ENCODE peak calls at places on chromosomes 6 and 20, in six cellular contexts. T, J, A, S, K and Y are unnamed samples.

GRCh38 chr20:53597521-53598120 is 4.0 kb upstream of the ZNF217 start:
- DNase-seq in T (no peak), J (peak; percentile 22), A (no peak), S (no peak), K (no peak), Y (no peak)

GRCh38 chr6:169186496-169187169 is 67.0 kb downstream of the THBS2 start:
- DNase-seq in T (no peak), J (no peak), A (no peak), S (no peak), K (peak; percentile 70), Y (no peak)

GRCh38 chr20:30168025-30168799 is 1089.3 kb upstream of the DEFB115 start:
- DNase-seq in T (no peak), J (no peak), A (no peak), S (no peak), K (no peak), Y (no peak)

GRCh38 chr6:34324738-34325444 is 67.6 kb downstream of the NUDT3 start:
- DNase-seq in T (peak; percentile 64), J (no peak), A (no peak), S (peak; percentile 9), K (no peak), Y (no peak)

GRCh38 chr20:50790651-50791277 is 4.1 kb upstream of the BCAS4 start:
- DNase-seq in T (peak; percentile 85), J (peak; percentile 94), A (peak; percentile 82), S (peak; percentile 87), K (peak; percentile 92), Y (peak; percentile 86)

GRCh38 chr20:43798591-43799149 is 71.9 kb upstream of the GTSF1L start:
- DNase-seq in T (no peak), J (no peak), A (no peak), S (no peak), K (no peak), Y (no peak)

GRCh38 chr20:22288957-22289356 is 295.4 kb downstream of the FOXA2 start:
- DNase-seq in T (no peak), J (no peak), A (no peak), S (no peak), K (no peak), Y (no peak)

GRCh38 chr6:134410531-134410930 is 92.6 kb upstream of the SGK1 start:
- DNase-seq in T (no peak), J (no peak), A (no peak), S (no peak), K (no peak), Y (no peak)

GRCh38 chr6:2877057-2877882 is 25.8 kb downstream of the SERPINB9 start:
- DNase-seq in T (peak; percentile 35), J (no peak), A (no peak), S (peak; percentile 52), K (no peak), Y (no peak)

GRCh38 chr20:31689141-31689540 is 33.5 kb downstream of the BCL2L1 start:
- DNase-seq in T (no peak), J (no peak), A (no peak), S (no peak), K (no peak), Y (no peak)

GRCh38 chr6:125014157-125014957 is 52.1 kb downstream of the RNF217 start:
- DNase-seq in T (peak; percentile 85), J (no peak), A (no peak), S (peak; percentile 65), K (no peak), Y (no peak)

GRCh38 chr6:30618270-30618787 is 689 bp downstream of the MRPS18B start:
- DNase-seq in T (no peak), J (peak; percentile 57), A (no peak), S (no peak), K (no peak), Y (no peak)

GRCh38 chr6:43668151-43669028 is 19.2 kb downstream of the MRPS18A start:
- DNase-seq in T (peak; percentile 48), J (peak; percentile 67), A (peak; percentile 56), S (peak; percentile 14), K (no peak), Y (no peak)

GRCh38 chr6:167760979-167761793 is 65.5 kb upstream of the AFDN start:
- DNase-seq in T (peak; percentile 40), J (peak; percentile 47), A (no peak), S (peak; percentile 2), K (no peak), Y (no peak)

GRCh38 chr6:152984387-152984872 is 1.6 kb upstream of the FBXO5 start:
- DNase-seq in T (peak; percentile 17), J (no peak), A (no peak), S (no peak), K (no peak), Y (no peak)

GRCh38 chr20:24978493-24978892 is 14.1 kb downstream of the APMAP start:
- DNase-seq in T (no peak), J (no peak), A (no peak), S (no peak), K (peak; percentile 27), Y (peak; percentile 71)

GRCh38 chr6:5532941-5533340 is 271.6 kb downstream of the FARS2 start:
- DNase-seq in T (no peak), J (no peak), A (no peak), S (no peak), K (no peak), Y (no peak)

GRCh38 chr6:27743787-27744186 is 168.4 kb downstream of the OR2B2 start:
- DNase-seq in T (no peak), J (no peak), A (no peak), S (no peak), K (no peak), Y (no peak)

GRCh38 chr20:50335105-50335504 is 144.5 kb downstream of the CEBPB start:
- DNase-seq in T (peak; percentile 54), J (no peak), A (peak; percentile 68), S (peak; percentile 27), K (no peak), Y (no peak)

GRCh38 chr6:6798430-6798829 is 209.9 kb downstream of the LY86 start:
- DNase-seq in T (no peak), J (no peak), A (no peak), S (no peak), K (no peak), Y (no peak)

GRCh38 chr20:59242714-59243626 is 57.4 kb upstream of the EDN3 start:
- DNase-seq in T (no peak), J (no peak), A (no peak), S (no peak), K (no peak), Y (no peak)

GRCh38 chr6:167401525-167402194 is 76.8 kb downstream of the TTLL2 start:
- DNase-seq in T (no peak), J (peak; percentile 62), A (no peak), S (no peak), K (peak; percentile 83), Y (no peak)

GRCh38 chr6:95846652-95847051 is 169.1 kb upstream of the FUT9 start:
- DNase-seq in T (no peak), J (no peak), A (no peak), S (no peak), K (no peak), Y (no peak)

GRCh38 chr6:68876792-68877493 is 241.9 kb downstream of the ADGRB3 start:
- DNase-seq in T (peak; percentile 0), J (no peak), A (no peak), S (no peak), K (no peak), Y (no peak)

GRCh38 chr6:68343901-68344300 is 291.2 kb upstream of the ADGRB3 start:
- DNase-seq in T (peak; percentile 37), J (no peak), A (no peak), S (peak; percentile 34), K (no peak), Y (peak; percentile 7)

GRCh38 chr6:108946695-108947094 is 98.5 kb downstream of the ARMC2 start:
- DNase-seq in T (peak; percentile 79), J (no peak), A (no peak), S (peak; percentile 13), K (no peak), Y (no peak)

GRCh38 chr6:108944707-108945685 is 96.8 kb downstream of the ARMC2 start:
- DNase-seq in T (peak; percentile 89), J (no peak), A (no peak), S (peak; percentile 79), K (no peak), Y (no peak)

GRCh38 chr6:108945686-108946158 is 97.5 kb downstream of the ARMC2 start:
- DNase-seq in T (peak; percentile 86), J (no peak), A (no peak), S (peak; percentile 35), K (no peak), Y (no peak)

GRCh38 chr6:108948252-108948651 is 100.0 kb downstream of the ARMC2 start:
- DNase-seq in T (no peak), J (no peak), A (no peak), S (peak; percentile 14), K (no peak), Y (peak; percentile 14)

GRCh38 chr6:108947114-108947854 is 99.1 kb downstream of the ARMC2 start:
- DNase-seq in T (peak; percentile 70), J (no peak), A (no peak), S (peak; percentile 89), K (no peak), Y (no peak)
- H3K27ac ChIP-seq in T (peak overlapping the region; percentile 71), J (peak overlapping the region; percentile 81), A (no peak overlapping the region), S (peak overlapping the region; percentile 77), K (peak overlapping the region; percentile 89), Y (peak overlapping the region; percentile 42)

GRCh38 chr20:406200-407096 is 1.7 kb upstream of the RBCK1 start:
- DNase-seq in T (no peak), J (no peak), A (no peak), S (no peak), K (no peak), Y (no peak)
- H3K27ac ChIP-seq in T (no peak overlapping the region), J (peak overlapping the region; percentile 97), A (peak overlapping the region; percentile 86), S (no peak overlapping the region), K (no peak overlapping the region), Y (no peak overlapping the region)

GRCh38 chr6:105501246-105501645 is 98.4 kb upstream of the PREP start:
- DNase-seq in T (no peak), J (no peak), A (no peak), S (no peak), K (no peak), Y (no peak)
- H3K27ac ChIP-seq in T (no peak overlapping the region), J (no peak overlapping the region), A (no peak overlapping the region), S (no peak overlapping the region), K (peak overlapping the region; percentile 78), Y (no peak overlapping the region)

DNA sequence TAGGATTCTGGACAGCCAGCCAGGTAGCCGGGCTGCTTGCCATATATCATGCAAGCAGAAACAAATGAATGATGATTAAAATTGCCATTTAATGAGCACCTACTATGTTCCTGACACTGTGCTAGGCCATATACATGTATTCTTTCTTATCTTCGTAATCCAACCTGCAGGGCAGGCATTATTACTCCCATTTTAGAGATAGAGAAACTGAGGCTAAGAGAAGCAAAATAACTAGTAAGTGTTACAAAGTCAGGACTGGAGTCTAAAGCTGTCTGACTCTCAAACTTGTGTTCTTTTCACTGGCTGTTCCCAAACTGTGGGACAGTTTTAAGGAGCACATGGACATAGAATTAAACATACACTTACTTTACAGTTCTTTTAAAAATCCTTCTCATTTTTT is 2.0 kb downstream of the CD40 start:
- DNase-seq in T (no peak), J (peak; percentile 9), A (no peak), S (no peak), K (no peak), Y (no peak)
- H3K27ac ChIP-seq in T (no peak overlapping the region), J (no peak overlapping the region), A (no peak overlapping the region), S (no peak overlapping the region), K (no peak overlapping the region), Y (no peak overlapping the region)

DNA sequence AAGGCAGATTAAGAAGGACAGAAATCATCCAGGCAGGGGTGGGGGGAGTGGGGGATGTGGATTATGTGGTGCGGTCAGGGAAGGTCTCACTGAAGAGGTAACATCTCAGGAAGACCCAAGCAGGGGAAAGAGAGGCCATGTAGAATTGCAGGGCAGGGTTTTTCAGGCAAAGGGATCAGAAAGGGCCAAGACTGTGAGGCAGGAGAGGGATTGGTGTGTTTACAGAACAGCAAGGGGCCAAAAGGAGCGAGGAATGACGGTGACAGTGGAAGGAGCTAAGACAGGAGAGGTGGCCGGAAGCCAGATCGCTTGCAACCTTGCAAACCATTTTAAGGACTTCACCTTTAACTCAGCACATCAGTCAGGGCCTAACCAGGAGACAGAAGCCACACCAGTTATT is 535.4 kb upstream of the JARID2 start:
- DNase-seq in T (no peak), J (no peak), A (no peak), S (no peak), K (no peak), Y (no peak)
- H3K27ac ChIP-seq in T (peak overlapping the region; percentile 86), J (no peak overlapping the region), A (no peak overlapping the region), S (peak overlapping the region; percentile 88), K (no peak overlapping the region), Y (no peak overlapping the region)